ENCODE peak calls at places on chromosomes 3 and 15, in five cellular contexts. O, E, X, Z and D are unnamed samples.

GRCh38 chr3:185071401-185071800 is 81.5 kb downstream of the C3orf70 start:
- DNase-seq in O (no peak), E (no peak), X (no peak), Z (no peak), D (no peak)

GRCh38 chr15:92159906-92160841 is 233.5 kb upstream of the ST8SIA2 start:
- DNase-seq in O (no peak), E (peak), X (peak), Z (no peak), D (no peak)

GRCh38 chr15:71237456-71238188 is 122.4 kb downstream of the THSD4 start:
- DNase-seq in O (no peak), E (no peak), X (no peak), Z (no peak), D (no peak)

GRCh38 chr15:98904466-98905048 is 103.0 kb downstream of the PGPEP1L start:
- DNase-seq in O (no peak), E (peak), X (peak), Z (no peak), D (peak)

GRCh38 chr15:74768771-74769342 is 13.0 kb upstream of the CSK start:
- DNase-seq in O (peak), E (peak), X (peak), Z (peak), D (peak)

GRCh38 chr15:65133550-65134200 is at the start of gene PDCD7:
- DNase-seq in O (peak), E (peak), X (peak), Z (peak), D (peak)

GRCh38 chr15:29904731-29905417 is 82.6 kb upstream of the TJP1 start:
- DNase-seq in O (no peak), E (no peak), X (peak), Z (no peak), D (no peak)

GRCh38 chr3:169759256-169759655 is 5.6 kb downstream of the TERC start:
- DNase-seq in O (no peak), E (no peak), X (no peak), Z (no peak), D (no peak)

GRCh38 chr3:175702956-175703355 is 843.8 kb downstream of the NAALADL2 start:
- DNase-seq in O (no peak), E (no peak), X (no peak), Z (no peak), D (no peak)

GRCh38 chr15:75822685-75823278 is 20.5 kb upstream of the UBE2Q2 start:
- DNase-seq in O (no peak), E (no peak), X (no peak), Z (no peak), D (no peak)

GRCh38 chr3:128366652-128367051 is 100.0 kb downstream of the DNAJB8 start:
- DNase-seq in O (no peak), E (no peak), X (no peak), Z (no peak), D (no peak)

GRCh38 chr15:71271327-71271726 is 156.1 kb downstream of the THSD4 start:
- DNase-seq in O (no peak), E (no peak), X (no peak), Z (no peak), D (no peak)

GRCh38 chr3:80010021-80010420 is 242.2 kb upstream of the ROBO1 start:
- DNase-seq in O (no peak), E (no peak), X (no peak), Z (no peak), D (no peak)

GRCh38 chr15:44034933-44035624 is 160.0 kb downstream of the FRMD5 start:
- DNase-seq in O (no peak), E (no peak), X (no peak), Z (no peak), D (no peak)

GRCh38 chr3:71779674-71780377 is 5.1 kb downstream of the PROK2 start:
- DNase-seq in O (no peak), E (no peak), X (no peak), Z (no peak), D (no peak)

GRCh38 chr3:126003447-126004190 is 34.6 kb downstream of the ROPN1B start:
- DNase-seq in O (no peak), E (no peak), X (no peak), Z (no peak), D (no peak)

GRCh38 chr3:184637705-184638104 is 74.2 kb downstream of the MAGEF1 start:
- DNase-seq in O (no peak), E (no peak), X (no peak), Z (no peak), D (no peak)

GRCh38 chr3:38602576-38603250 is 46.8 kb downstream of the SCN5A start:
- DNase-seq in O (no peak), E (no peak), X (peak), Z (no peak), D (no peak)

GRCh38 chr15:94105760-94106159 is 125.6 kb upstream of the MCTP2 start:
- DNase-seq in O (no peak), E (no peak), X (no peak), Z (no peak), D (no peak)

GRCh38 chr3:172383306-172383796 is 64.9 kb downstream of the GHSR start:
- DNase-seq in O (no peak), E (no peak), X (no peak), Z (no peak), D (no peak)

GRCh38 chr3:50583897-50584296 is 14.6 kb downstream of the HEMK1 start:
- DNase-seq in O (no peak), E (no peak), X (no peak), Z (peak), D (no peak)

GRCh38 chr3:68206524-68207117 is 552.2 kb upstream of the SUCLG2 start:
- DNase-seq in O (no peak), E (no peak), X (no peak), Z (no peak), D (no peak)

GRCh38 chr3:16249336-16249735 is 15.4 kb downstream of the DPH3 start:
- DNase-seq in O (no peak), E (peak), X (peak), Z (no peak), D (no peak)

GRCh38 chr15:32877620-32878019 is 159.8 kb downstream of the GREM1 start:
- DNase-seq in O (no peak), E (no peak), X (no peak), Z (no peak), D (no peak)

GRCh38 chr15:47553933-47554332 is 163.4 kb upstream of the SEMA6D start:
- DNase-seq in O (no peak), E (no peak), X (no peak), Z (no peak), D (no peak)

GRCh38 chr3:47961815-47962606 is 54.2 kb downstream of the MAP4 start:
- DNase-seq in O (peak), E (no peak), X (peak), Z (no peak), D (no peak)

GRCh38 chr15:39579487-39580116 is 1.3 kb upstream of the THBS1 start:
- DNase-seq in O (no peak), E (peak), X (peak), Z (peak), D (no peak)

GRCh38 chr3:187878776-187879524 is 133.7 kb upstream of the BCL6 start:
- DNase-seq in O (no peak), E (no peak), X (no peak), Z (no peak), D (no peak)

GRCh38 chr3:12817341-12817705 is 20.8 kb downstream of the CAND2 start:
- DNase-seq in O (no peak), E (no peak), X (no peak), Z (no peak), D (no peak)

GRCh38 chr3:32313723-32314473 is 75.4 kb downstream of the CMTM8 start:
- DNase-seq in O (no peak), E (no peak), X (no peak), Z (no peak), D (no peak)

GRCh38 chr3:81465510-81465909 is 295.9 kb downstream of the GBE1 start:
- DNase-seq in O (no peak), E (no peak), X (no peak), Z (no peak), D (no peak)

GRCh38 chr3:39707314-39707909 is 102.0 kb upstream of the MYRIP start:
- DNase-seq in O (no peak), E (peak), X (no peak), Z (no peak), D (no peak)

GRCh38 chr15:50234764-50235163 is 30.8 kb downstream of the HDC start:
- DNase-seq in O (no peak), E (no peak), X (no peak), Z (no peak), D (no peak)

DNA sequence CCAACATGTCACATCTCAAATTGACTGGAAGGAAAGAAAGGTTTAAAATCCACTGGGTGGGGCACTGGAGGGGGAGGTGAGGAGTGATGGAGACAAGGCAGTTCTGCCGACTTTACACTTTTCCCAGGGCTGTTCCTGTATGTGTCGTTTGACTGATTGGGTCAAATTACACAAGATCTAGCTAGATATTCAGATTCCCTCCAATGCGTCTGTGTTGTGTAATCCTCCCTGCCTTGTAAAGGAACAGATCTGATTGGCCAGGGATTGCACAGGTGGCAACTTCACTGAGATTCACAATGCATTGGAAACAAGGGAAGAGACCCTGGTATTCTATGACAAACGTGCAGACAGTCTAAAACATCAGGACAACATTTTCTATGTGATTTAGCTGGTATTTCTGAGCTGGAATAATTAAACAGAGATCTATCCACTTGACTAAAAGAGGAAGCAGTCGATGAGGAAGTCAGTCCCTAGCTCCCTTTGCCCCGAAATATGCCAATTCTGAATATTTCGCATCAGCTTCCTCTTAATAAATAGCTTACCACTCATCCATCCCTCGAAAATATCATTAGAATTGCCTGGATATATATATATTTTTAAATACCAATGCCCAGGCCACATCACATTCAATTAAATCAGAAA is 312.9 kb downstream of the RORA start:
- DNase-seq in O (no peak), E (no peak), X (no peak), Z (no peak), D (no peak)
- TF ChIP-seq CTCF in O (no peak), E (no peak), X (no peak), Z (no peak), D (no peak)

DNA sequence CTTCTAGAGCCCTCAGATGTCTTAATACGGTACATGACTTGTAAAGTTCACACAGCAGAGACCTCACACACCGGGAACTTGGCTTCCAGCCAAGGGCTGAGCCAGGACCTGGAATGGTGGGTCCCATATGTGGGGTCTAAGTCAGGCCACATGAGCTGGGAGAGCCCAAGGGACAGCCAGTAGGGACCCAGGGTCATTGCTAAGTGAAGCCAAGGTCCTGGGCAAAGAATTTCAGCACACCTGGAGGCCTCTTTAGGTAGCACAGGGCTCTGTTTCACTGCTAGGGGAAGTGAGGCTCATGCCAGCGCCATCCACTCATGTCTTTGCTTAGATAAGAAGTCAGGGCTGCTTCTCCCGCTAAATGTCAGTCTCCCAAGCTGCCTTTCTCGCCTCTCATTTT is 116.5 kb upstream of the TLE3 start:
- DNase-seq in O (no peak), E (no peak), X (peak), Z (no peak), D (no peak)
- TF ChIP-seq CTCF in O (no peak), E (no peak), X (peak), Z (no peak), D (no peak)

DNA sequence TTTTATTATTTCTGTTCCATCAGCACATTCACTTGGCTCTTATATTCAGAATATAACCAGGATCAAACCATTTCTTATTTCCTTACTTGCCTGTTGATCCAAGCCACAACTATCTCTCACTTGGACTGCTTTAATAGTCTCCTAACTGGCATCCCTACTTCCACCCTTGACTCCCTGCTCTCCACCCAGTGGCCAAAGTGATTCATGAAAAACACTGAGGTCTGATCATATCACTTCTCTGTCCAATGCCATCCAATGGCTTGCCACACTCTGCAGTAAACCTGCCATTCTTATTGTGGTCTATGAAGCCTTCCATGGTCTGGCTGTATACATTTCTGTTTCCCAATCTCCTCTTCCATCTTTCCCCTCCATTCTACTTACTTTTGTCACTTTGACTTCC is 576.1 kb downstream of the PDCD6IP start:
- DNase-seq in O (no peak), E (no peak), X (no peak), Z (no peak), D (no peak)
- TF ChIP-seq CTCF in O (no peak), E (no peak), X (peak), Z (no peak), D (no peak)

GRCh38 chr15:76976572-76977270 is 18.2 kb upstream of the PSTPIP1 start:
- DNase-seq in O (no peak), E (no peak), X (peak), Z (no peak), D (no peak)

GRCh38 chr15:76973906-76974305 is 21.0 kb upstream of the PSTPIP1 start:
- DNase-seq in O (no peak), E (no peak), X (no peak), Z (no peak), D (no peak)

GRCh38 chr15:76972420-76973361 is 22.2 kb upstream of the PSTPIP1 start:
- DNase-seq in O (no peak), E (no peak), X (no peak), Z (no peak), D (no peak)

GRCh38 chr15:76973362-76973743 is 21.6 kb upstream of the PSTPIP1 start:
- DNase-seq in O (peak), E (peak), X (peak), Z (no peak), D (no peak)

DNA sequence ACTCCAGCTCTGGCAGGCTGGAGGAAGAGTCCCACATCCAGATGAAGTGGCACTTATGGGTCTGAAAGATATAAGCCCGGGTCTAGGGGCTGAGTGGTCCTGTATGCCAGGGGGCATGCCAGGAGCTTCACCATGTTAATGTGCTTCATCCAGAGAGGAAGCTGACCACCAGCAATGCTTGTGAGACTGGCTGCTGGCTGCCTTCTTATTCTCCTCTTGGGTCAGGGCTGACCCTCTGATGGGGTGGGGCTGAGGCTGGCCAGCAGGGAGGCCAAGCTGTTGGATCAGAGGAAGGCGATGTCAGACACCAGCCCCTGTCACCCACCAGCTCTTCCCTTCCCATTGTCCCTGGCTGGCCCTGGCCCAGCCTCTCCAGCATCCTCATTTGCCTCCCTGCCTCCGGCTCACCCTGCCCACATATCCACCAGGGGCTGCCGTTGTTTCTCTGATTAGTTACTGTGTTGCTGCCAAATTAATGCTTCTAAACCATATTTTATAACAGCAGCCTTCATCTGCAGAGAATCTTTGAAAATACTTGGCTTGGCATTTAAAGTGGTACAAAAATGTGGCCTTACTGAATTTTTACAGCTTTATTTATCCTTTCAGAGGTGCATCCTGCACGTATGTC is 20.4 kb upstream of the PSTPIP1 start:
- DNase-seq in O (no peak), E (no peak), X (peak), Z (no peak), D (no peak)
- TF ChIP-seq CTCF in O (no peak), E (no peak), X (no peak), Z (no peak), D (no peak)

DNA sequence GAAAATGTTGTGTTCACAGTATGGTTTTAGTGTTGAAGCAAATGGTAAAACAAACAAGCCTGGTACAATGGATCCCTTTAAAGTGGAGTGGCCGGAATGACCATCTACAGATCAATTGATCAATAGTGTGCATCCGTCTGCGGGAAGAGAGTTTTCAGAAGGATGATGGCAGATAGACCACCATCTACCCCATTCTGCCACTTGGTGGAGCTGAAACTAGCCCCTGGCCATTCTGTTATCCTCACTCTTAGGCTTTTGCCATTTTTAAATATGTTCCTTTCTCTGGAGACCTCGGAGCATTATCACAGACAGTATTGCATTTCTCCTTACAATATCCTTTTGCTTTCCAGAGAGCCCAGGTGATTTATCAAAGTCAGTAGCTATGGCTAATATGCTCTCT is 258.9 kb upstream of the CFAP20DC start:
- DNase-seq in O (no peak), E (peak), X (no peak), Z (no peak), D (no peak)
- TF ChIP-seq CTCF in O (no peak), E (peak), X (peak), Z (no peak), D (peak)

DNA sequence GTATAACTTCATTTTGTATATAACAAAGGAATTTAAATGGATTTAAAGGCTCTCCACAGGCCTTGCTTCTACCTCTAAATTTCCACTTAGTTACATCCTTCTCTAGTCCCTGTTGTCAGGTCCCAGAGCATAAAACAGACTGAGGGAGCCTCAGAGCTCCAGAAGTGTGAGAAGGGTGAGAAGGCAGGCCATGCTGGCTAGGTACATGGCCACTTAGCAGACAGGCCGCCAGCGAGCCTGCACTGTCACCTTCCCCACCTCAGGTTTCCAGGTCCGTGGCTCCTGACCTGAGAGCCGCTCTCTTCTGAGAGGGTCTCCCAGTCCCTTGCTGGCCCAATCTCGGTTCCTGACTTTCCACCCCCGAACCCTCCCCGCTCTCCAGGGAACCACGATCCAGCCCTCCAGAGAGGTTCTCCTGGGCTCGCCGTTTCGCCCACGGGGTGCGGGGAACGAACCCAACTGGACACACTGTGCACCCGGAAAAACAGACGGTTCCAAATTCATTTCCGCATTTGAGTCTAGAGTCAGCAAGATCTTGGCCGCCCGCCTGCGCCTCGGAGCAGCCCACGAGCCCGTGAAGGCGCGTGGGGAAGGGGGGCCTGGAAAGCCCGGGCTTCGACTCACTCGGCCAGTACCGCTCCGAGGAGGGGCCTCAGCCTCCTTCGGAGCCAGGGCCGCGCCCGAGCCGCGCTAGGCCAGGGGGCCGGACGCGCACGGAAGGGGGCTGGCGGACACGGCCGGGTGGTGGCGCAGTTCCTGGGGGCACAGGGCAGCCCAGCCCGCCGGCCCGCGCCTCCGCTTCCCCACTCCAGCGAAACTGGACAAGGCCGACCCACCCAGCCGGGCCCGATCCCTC is 16.7 kb upstream of the SOX2 start:
- DNase-seq in O (no peak), E (peak), X (peak), Z (peak), D (no peak)
- TF ChIP-seq CTCF in O (no peak), E (peak), X (peak), Z (peak), D (no peak)

DNA sequence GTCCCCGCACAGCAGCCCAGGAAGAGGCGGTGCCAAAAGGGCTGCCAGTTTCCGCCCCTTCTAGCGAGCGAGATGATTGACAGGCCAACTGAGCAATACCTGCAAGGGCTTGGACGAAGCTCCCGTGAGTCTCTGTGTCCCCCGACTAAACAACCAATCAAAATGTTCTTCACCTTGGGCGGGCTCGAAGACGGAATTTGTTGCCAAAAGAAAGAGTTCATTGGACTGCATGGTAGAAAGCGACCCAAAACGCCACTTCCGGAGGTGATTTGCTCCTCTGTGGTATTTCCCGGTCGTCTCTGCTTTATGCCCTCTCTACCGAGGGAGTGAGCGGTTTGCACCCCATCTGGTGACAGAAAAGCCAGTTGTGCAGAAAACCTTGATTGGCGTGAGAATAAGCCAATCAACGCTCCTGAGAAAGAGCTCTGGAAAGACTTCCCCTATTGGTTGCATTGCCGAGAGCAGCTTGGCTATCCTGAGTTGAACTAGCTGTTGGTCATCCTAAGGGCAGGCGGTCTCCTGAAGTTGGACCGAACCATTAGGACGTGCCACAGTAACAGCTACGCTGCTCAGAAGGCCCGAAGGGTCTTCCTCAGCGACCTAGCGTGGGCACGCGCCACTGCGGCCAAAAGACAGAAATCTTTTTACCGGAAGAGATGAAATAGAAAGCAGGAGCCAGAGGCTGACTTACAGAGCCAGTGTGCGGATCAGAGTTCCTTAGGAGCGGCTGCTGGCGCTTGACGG is 545 bp upstream of the UBP1 start:
- DNase-seq in O (peak), E (peak), X (peak), Z (no peak), D (peak)
- TF ChIP-seq CTCF in O (no peak), E (no peak), X (no peak), Z (no peak), D (no peak)